ENCODE peak calls at places on chromosomes 4 and X, in nine cellular contexts. A, K, Y, D, F, W, B, I and J are unnamed samples.
A peak's percentile ranks its signal among the peaks of the same experiment; 100 is the strongest.

GRCh38 chrX:9392445-9392844 is 72.4 kb upstream of the TBL1X start:
- DNase-seq in A (no peak), K (no peak), Y (no peak), D (no peak), F (peak; percentile 58), W (no peak), B (no peak), I (no peak), J (no peak)

GRCh38 chr4:49217492-49217891 is 231.4 kb downstream of the CWH43 start:
- DNase-seq in A (no peak), K (no peak), Y (no peak), D (no peak), F (no peak), W (no peak), B (no peak), I (no peak), J (no peak)

GRCh38 chrX:109952050-109952449 is 50.9 kb upstream of the TMEM164 start:
- DNase-seq in A (no peak), K (no peak), Y (no peak), D (no peak), F (no peak), W (no peak), B (no peak), I (no peak), J (no peak)

GRCh38 chr4:95190751-95191436 is 357.9 kb downstream of the UNC5C start:
- DNase-seq in A (no peak), K (no peak), Y (no peak), D (no peak), F (no peak), W (no peak), B (peak; percentile 11), I (peak; percentile 83), J (peak; percentile 65)

GRCh38 chr4:84451546-84451945 is 47.5 kb downstream of the NKX6-1 start:
- DNase-seq in A (peak; percentile 1), K (peak; percentile 6), Y (no peak), D (no peak), F (no peak), W (no peak), B (peak; percentile 16), I (peak; percentile 2), J (peak; percentile 52)

GRCh38 chr4:16608123-16608522 is 290.3 kb downstream of the LDB2 start:
- DNase-seq in A (no peak), K (peak; percentile 64), Y (no peak), D (no peak), F (peak; percentile 16), W (peak; percentile 27), B (no peak), I (no peak), J (no peak)

GRCh38 chr4:7956306-7957112 is 16.8 kb upstream of the AFAP1 start:
- DNase-seq in A (no peak), K (peak; percentile 81), Y (peak; percentile 38), D (peak; percentile 88), F (peak; percentile 80), W (no peak), B (no peak), I (peak; percentile 75), J (no peak)

GRCh38 chr4:10079256-10079655 is 37.3 kb downstream of the WDR1 start:
- DNase-seq in A (no peak), K (no peak), Y (no peak), D (peak; percentile 70), F (no peak), W (no peak), B (no peak), I (no peak), J (no peak)

GRCh38 chr4:948101-948935 is 16.1 kb downstream of the TMEM175 start:
- DNase-seq in A (no peak), K (no peak), Y (no peak), D (peak; percentile 65), F (no peak), W (no peak), B (no peak), I (no peak), J (no peak)

GRCh38 chr4:8830611-8831200 is 40.9 kb downstream of the HMX1 start:
- DNase-seq in A (no peak), K (no peak), Y (no peak), D (peak; percentile 51), F (no peak), W (no peak), B (no peak), I (no peak), J (no peak)

GRCh38 chr4:81504685-81505598 is 33.2 kb upstream of the RASGEF1B start:
- DNase-seq in A (peak; percentile 59), K (peak; percentile 36), Y (peak; percentile 46), D (peak; percentile 76), F (no peak), W (peak; percentile 63), B (peak; percentile 74), I (no peak), J (no peak)

DNA sequence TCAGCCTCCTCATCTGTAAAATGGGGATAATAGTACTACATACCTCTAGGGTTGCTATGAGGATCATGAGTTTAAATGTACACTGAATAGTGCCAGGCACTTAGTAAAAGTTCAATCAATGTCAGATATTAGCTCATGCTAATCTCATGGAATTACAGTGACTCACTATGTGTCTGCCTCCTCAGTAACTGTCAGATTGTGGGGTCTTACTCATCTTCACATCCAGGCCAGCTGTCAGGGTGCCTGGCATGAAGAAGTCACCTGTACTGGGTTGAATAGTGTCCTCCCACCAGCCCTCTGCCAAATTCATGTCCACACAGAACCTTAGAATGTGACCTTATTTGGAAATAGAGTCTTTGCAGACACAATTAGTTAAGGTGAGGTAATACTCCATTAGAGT is 54.3 kb upstream of the STIM2 start:
- DNase-seq in A (no peak), K (no peak), Y (no peak), D (no peak), F (peak; percentile 29), W (no peak), B (no peak), I (peak; percentile 10), J (no peak)
- H3K4me3 ChIP-seq in A (no peak overlapping the region), K (no peak overlapping the region), Y (no peak overlapping the region), D (no peak overlapping the region), F (no peak overlapping the region), W (no peak overlapping the region), B (no peak overlapping the region), I (no peak overlapping the region), J (no peak overlapping the region)

GRCh38 chrX:132433001-132433400 is 55.8 kb downstream of the MBNL3 start:
- DNase-seq in A (no peak), K (no peak), Y (no peak), D (no peak), F (no peak), W (no peak), B (no peak), I (no peak), J (peak; percentile 76)

GRCh38 chrX:132435222-132435621 is 53.6 kb downstream of the MBNL3 start:
- DNase-seq in A (no peak), K (peak; percentile 47), Y (no peak), D (no peak), F (no peak), W (no peak), B (no peak), I (peak; percentile 74), J (no peak)

DNA sequence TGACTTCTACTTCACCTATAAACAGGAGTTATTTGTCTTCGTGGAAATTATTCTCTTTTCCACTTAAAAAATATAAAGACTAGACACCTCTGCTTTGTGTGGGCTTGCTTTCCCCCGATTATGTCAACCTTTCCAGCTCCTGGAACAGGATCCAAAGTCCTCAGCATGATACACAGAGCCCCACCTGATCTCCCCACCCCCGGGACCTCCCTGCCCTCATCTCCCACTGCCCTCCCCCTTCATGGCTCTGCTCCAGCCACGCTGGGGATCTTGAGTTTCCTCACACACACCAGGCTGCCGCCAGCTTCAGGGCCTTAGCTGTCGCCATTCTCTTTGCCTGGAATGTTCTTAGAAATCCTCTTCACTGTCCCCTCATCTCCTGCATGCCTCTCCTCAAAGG is 55.3 kb downstream of the MBNL3 start:
- DNase-seq in A (no peak), K (no peak), Y (no peak), D (no peak), F (no peak), W (no peak), B (no peak), I (no peak), J (no peak)
- H3K4me1 ChIP-seq in A (no peaks in the 10 kb centered on the region), K (no peaks in the 10 kb centered on the region), Y (no peaks in the 10 kb centered on the region), D (no peaks in the 10 kb centered on the region), F (no peaks in the 10 kb centered on the region), W (no peaks in the 10 kb centered on the region), B (no peaks in the 10 kb centered on the region), I (no peaks in the 10 kb centered on the region), J (peaks cover 13% of the 10 kb centered on the region)

GRCh38 chrX:71256051-71256450 is 2.1 kb upstream of the ZMYM3 start:
- DNase-seq in A (no peak), K (peak; percentile 27), Y (no peak), D (no peak), F (peak; percentile 28), W (no peak), B (no peak), I (peak; percentile 68), J (no peak)
- H3K4me3 ChIP-seq in A (peak overlapping the region; percentile 96), K (no peak overlapping the region), Y (no peak overlapping the region), D (no peak overlapping the region), F (no peak overlapping the region), W (no peak overlapping the region), B (no peak overlapping the region), I (no peak overlapping the region), J (no peak overlapping the region)

GRCh38 chr4:147828361-147828760 is 96.5 kb downstream of the ARHGAP10 start:
- DNase-seq in A (no peak), K (peak; percentile 50), Y (no peak), D (no peak), F (peak; percentile 56), W (no peak), B (no peak), I (peak; percentile 73), J (no peak)

GRCh38 chr4:147830987-147831386 is 99.1 kb downstream of the ARHGAP10 start:
- DNase-seq in A (no peak), K (peak; percentile 57), Y (no peak), D (no peak), F (peak; percentile 63), W (no peak), B (no peak), I (peak; percentile 76), J (no peak)

GRCh38 chr4:147830102-147830463 is 98.2 kb downstream of the ARHGAP10 start:
- DNase-seq in A (no peak), K (no peak), Y (no peak), D (no peak), F (no peak), W (no peak), B (no peak), I (no peak), J (no peak)

GRCh38 chr4:147831452-147832192 is 99.7 kb downstream of the ARHGAP10 start:
- DNase-seq in A (no peak), K (peak; percentile 76), Y (no peak), D (no peak), F (peak; percentile 93), W (no peak), B (peak; percentile 34), I (peak; percentile 95), J (no peak)

DNA sequence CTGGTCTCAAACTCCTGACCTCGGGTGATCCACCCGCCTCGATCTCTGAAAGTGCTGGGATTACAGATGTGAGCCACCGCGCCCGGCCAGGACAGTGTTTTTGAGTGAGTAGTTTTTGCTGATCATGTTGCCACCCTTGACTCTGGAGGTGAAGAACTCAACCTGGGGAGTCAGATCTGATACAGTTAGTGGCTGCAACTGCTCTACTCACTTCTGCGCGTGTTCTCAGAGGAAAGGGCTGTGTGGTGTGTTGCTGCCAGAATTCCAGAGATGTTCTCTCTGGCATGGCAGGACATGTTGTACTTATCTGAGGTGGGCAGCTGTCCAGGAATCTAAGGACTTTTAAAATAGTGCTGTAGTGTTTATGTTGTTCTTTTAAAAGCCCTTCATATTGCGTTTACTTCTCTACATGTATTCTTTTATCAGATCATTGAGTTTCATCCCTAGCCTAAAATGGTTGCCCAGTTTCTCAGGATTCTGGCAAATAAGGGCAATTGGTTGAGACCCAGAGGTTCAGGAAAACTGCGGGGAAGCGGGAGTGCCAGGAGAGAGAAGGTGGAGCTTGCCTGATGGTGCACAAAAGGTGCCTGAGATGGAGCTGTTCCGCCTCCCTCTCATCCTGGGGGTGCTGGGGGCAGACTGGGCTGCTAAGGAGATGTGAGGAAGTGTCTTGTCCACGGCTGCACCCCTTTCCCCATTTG is 97.7 kb downstream of the ARHGAP10 start:
- DNase-seq in A (no peak), K (peak; percentile 86), Y (no peak), D (peak; percentile 71), F (peak; percentile 59), W (peak; percentile 85), B (no peak), I (peak; percentile 70), J (no peak)
- H3K4me1 ChIP-seq in A (no peaks in the 10 kb centered on the region), K (peaks cover 4% of the 10 kb centered on the region), Y (no peaks in the 10 kb centered on the region), D (peaks cover 11% of the 10 kb centered on the region), F (peaks cover 22% of the 10 kb centered on the region), W (peaks cover 50% of the 10 kb centered on the region), B (no peaks in the 10 kb centered on the region), I (peaks cover 9% of the 10 kb centered on the region), J (no peaks in the 10 kb centered on the region)